ENCODE peak calls at places on chromosomes 7 and 10, in four cellular contexts. V, X, L and D are unnamed samples.

GRCh38 chr10:6037422-6037821 is 24.7 kb downstream of the IL2RA start:
- DNase-seq in V (no peak), X (no peak), L (no peak), D (no peak)

GRCh38 chr10:21532694-21533576 is 1.1 kb upstream of the MLLT10 start:
- DNase-seq in V (no peak), X (no peak), L (no peak), D (no peak)

GRCh38 chr7:140643416-140643815 is 2.8 kb upstream of the DENND2A start:
- DNase-seq in V (no peak), X (no peak), L (peak), D (no peak)

GRCh38 chr7:17608114-17608833 is 309.8 kb downstream of the AHR start:
- DNase-seq in V (peak), X (peak), L (no peak), D (no peak)

GRCh38 chr10:61452655-61453641 is at the start of gene TMEM26:
- DNase-seq in V (peak), X (no peak), L (peak), D (no peak)

GRCh38 chr10:1048349-1048731 is 579 bp downstream of the IDI1 start:
- DNase-seq in V (peak), X (no peak), L (peak), D (peak)

GRCh38 chr7:43553999-43554398 is 28.9 kb upstream of the STK17A start:
- DNase-seq in V (peak), X (peak), L (no peak), D (no peak)

GRCh38 chr7:19442016-19442785 is 266.6 kb downstream of the POLR1F start:
- DNase-seq in V (peak), X (peak), L (no peak), D (no peak)

GRCh38 chr7:111942450-111943081 is 263.6 kb downstream of the DOCK4 start:
- DNase-seq in V (no peak), X (no peak), L (no peak), D (no peak)

GRCh38 chr10:60573342-60573741 is 183.7 kb upstream of the ANK3 start:
- DNase-seq in V (peak), X (no peak), L (no peak), D (peak)

GRCh38 chr7:28078036-28078901 is 102.3 kb downstream of the JAZF1 start:
- DNase-seq in V (peak), X (peak), L (no peak), D (no peak)

GRCh38 chr7:38448076-38448475 is 174.6 kb upstream of the TARP start:
- DNase-seq in V (peak), X (no peak), L (no peak), D (no peak)

GRCh38 chr10:8137726-8138125 is 83.2 kb downstream of the GATA3 start:
- DNase-seq in V (no peak), X (no peak), L (no peak), D (no peak)

GRCh38 chr7:117719377-117719776 is 153.9 kb downstream of the CTTNBP2 start:
- DNase-seq in V (no peak), X (no peak), L (no peak), D (no peak)

GRCh38 chr7:29859491-29860180 is 53.3 kb downstream of the WIPF3 start:
- DNase-seq in V (no peak), X (no peak), L (no peak), D (no peak)

GRCh38 chr7:36037121-36037662 is 115.9 kb upstream of the EEPD1 start:
- DNase-seq in V (peak), X (peak), L (no peak), D (peak)

GRCh38 chr7:76189276-76189675 is 12.4 kb upstream of the SRRM3 start:
- DNase-seq in V (no peak), X (no peak), L (peak), D (no peak)

GRCh38 chr10:420154-421121 is 269.0 kb downstream of the DIP2C start:
- DNase-seq in V (no peak), X (no peak), L (peak), D (no peak)

GRCh38 chr10:6781133-6781770 is 201.2 kb upstream of the PRKCQ start:
- DNase-seq in V (no peak), X (no peak), L (no peak), D (no peak)

GRCh38 chr7:148964510-148965267 is 63.6 kb downstream of the PDIA4 start:
- DNase-seq in V (no peak), X (no peak), L (no peak), D (no peak)

GRCh38 chr10:87622290-87623004 is 37.2 kb upstream of the PAPSS2 start:
- DNase-seq in V (no peak), X (peak), L (no peak), D (no peak)

GRCh38 chr10:88546462-88546861 is 36.7 kb downstream of the RNLS start:
- DNase-seq in V (no peak), X (no peak), L (no peak), D (no peak)

GRCh38 chr10:70478191-70479160 is at the start of gene PALD1:
- DNase-seq in V (peak), X (no peak), L (peak), D (no peak)

GRCh38 chr10:44921061-44921460 is 9.9 kb downstream of the TMEM72 start:
- DNase-seq in V (no peak), X (no peak), L (no peak), D (no peak)

GRCh38 chr10:16748749-16749148 is 68.5 kb downstream of the RSU1 start:
- DNase-seq in V (no peak), X (no peak), L (no peak), D (no peak)